ENCODE peak calls at places on chromosomes 6 and 20, in seven cellular contexts. L, U, I, F, G, H and T are unnamed samples.
A peak's percentile ranks its signal among the peaks of the same experiment; 100 is the strongest.

GRCh38 chr6:100376103-100376502 is 88.6 kb downstream of the SIM1 start:
- DNase-seq in L (no peak), U (no peak), I (no peak), F (no peak), G (no peak), H (no peak), T (no peak)

GRCh38 chr6:138522611-138523010 is 23.3 kb upstream of the NHSL1 start:
- DNase-seq in L (no peak), U (no peak), I (no peak), F (no peak), G (no peak), H (no peak), T (no peak)

GRCh38 chr6:146957443-146957842 is 246.8 kb upstream of the STXBP5 start:
- DNase-seq in L (no peak), U (no peak), I (no peak), F (no peak), G (no peak), H (no peak), T (no peak)

GRCh38 chr20:36917943-36918342 is 33.6 kb downstream of the SAMHD1 start:
- DNase-seq in L (no peak), U (no peak), I (no peak), F (no peak), G (peak; percentile 21), H (no peak), T (no peak)

GRCh38 chr6:5782783-5783567 is 223.8 kb downstream of the NRN1 start:
- DNase-seq in L (no peak), U (no peak), I (no peak), F (no peak), G (no peak), H (no peak), T (no peak)

GRCh38 chr6:26545617-26546016 is 7.5 kb downstream of the HMGN4 start:
- DNase-seq in L (no peak), U (no peak), I (no peak), F (no peak), G (no peak), H (no peak), T (no peak)

GRCh38 chr6:7624781-7625710 is 35.0 kb downstream of the SNRNP48 start:
- DNase-seq in L (no peak), U (peak; percentile 15), I (no peak), F (no peak), G (no peak), H (no peak), T (no peak)

GRCh38 chr6:166286831-166287271 is 21.3 kb downstream of the PRR18 start:
- DNase-seq in L (no peak), U (no peak), I (no peak), F (no peak), G (no peak), H (no peak), T (no peak)

GRCh38 chr6:162960674-162961457 is 233.1 kb downstream of the PACRG start:
- DNase-seq in L (no peak), U (no peak), I (no peak), F (no peak), G (no peak), H (no peak), T (no peak)

GRCh38 chr6:127148511-127148910 is 30.0 kb downstream of the RSPO3 start:
- DNase-seq in L (no peak), U (no peak), I (no peak), F (no peak), G (no peak), H (no peak), T (no peak)

GRCh38 chr6:119495230-119495683 is 145.7 kb upstream of the MAN1A1 start:
- DNase-seq in L (no peak), U (no peak), I (no peak), F (no peak), G (no peak), H (no peak), T (no peak)

GRCh38 chr6:119296036-119297035 is 53.2 kb downstream of the MAN1A1 start:
- DNase-seq in L (no peak), U (peak; percentile 44), I (no peak), F (no peak), G (no peak), H (no peak), T (no peak)

GRCh38 chr20:24732076-24732475 is 217.0 kb upstream of the CST7 start:
- DNase-seq in L (no peak), U (no peak), I (no peak), F (no peak), G (no peak), H (no peak), T (no peak)

GRCh38 chr6:18293192-18293904 is 29.0 kb upstream of the DEK start:
- DNase-seq in L (no peak), U (no peak), I (no peak), F (no peak), G (peak; percentile 14), H (no peak), T (no peak)

GRCh38 chr6:72984981-72985665 is 240.2 kb downstream of the KHDC1L start:
- DNase-seq in L (no peak), U (no peak), I (no peak), F (no peak), G (no peak), H (no peak), T (no peak)

GRCh38 chr6:106910999-106911949 is 63.3 kb downstream of the CD24 start:
- DNase-seq in L (no peak), U (no peak), I (no peak), F (no peak), G (no peak), H (no peak), T (no peak)

GRCh38 chr6:103872683-103873082 is 987.0 kb downstream of the HACE1 start:
- DNase-seq in L (no peak), U (no peak), I (no peak), F (no peak), G (no peak), H (no peak), T (no peak)

GRCh38 chr20:56465997-56466396 is 2.4 kb upstream of the RTF2 start:
- DNase-seq in L (no peak), U (no peak), I (no peak), F (no peak), G (no peak), H (peak; percentile 14), T (no peak)

GRCh38 chr6:87932361-87932760 is 115.3 kb upstream of the SPACA1 start:
- DNase-seq in L (no peak), U (no peak), I (no peak), F (no peak), G (no peak), H (no peak), T (no peak)

GRCh38 chr6:170366248-170366960 is 59.8 kb downstream of the FAM120B start:
- DNase-seq in L (no peak), U (no peak), I (no peak), F (no peak), G (no peak), H (no peak), T (no peak)

GRCh38 chr6:139430897-139431601 is 56.6 kb upstream of the CITED2 start:
- DNase-seq in L (no peak), U (peak; percentile 10), I (no peak), F (no peak), G (peak; percentile 36), H (no peak), T (no peak)

GRCh38 chr6:26196846-26197683 is 109.8 kb downstream of the HFE start:
- DNase-seq in L (no peak), U (peak; percentile 93), I (peak; percentile 81), F (no peak), G (peak; percentile 97), H (peak; percentile 73), T (peak; percentile 44)

GRCh38 chr6:142570221-142570671 is 268.4 kb downstream of the ADGRG6 start:
- DNase-seq in L (no peak), U (no peak), I (peak; percentile 48), F (no peak), G (peak; percentile 54), H (no peak), T (no peak)

GRCh38 chr20:8151371-8151770 is 19.3 kb downstream of the PLCB1 start:
- DNase-seq in L (no peak), U (no peak), I (no peak), F (no peak), G (no peak), H (no peak), T (no peak)

GRCh38 chr6:4059115-4059777 is 19.7 kb downstream of the FAM217A start:
- DNase-seq in L (no peak), U (no peak), I (peak; percentile 71), F (peak; percentile 21), G (peak; percentile 74), H (no peak), T (no peak)

GRCh38 chr6:48664850-48665249 is 553.9 kb upstream of the PTCHD4 start:
- DNase-seq in L (no peak), U (no peak), I (peak; percentile 1), F (no peak), G (peak; percentile 26), H (no peak), T (no peak)

GRCh38 chr6:127343753-127344659 is 597 bp upstream of the ECHDC1 start:
- DNase-seq in L (no peak), U (peak; percentile 52), I (peak; percentile 14), F (no peak), G (peak; percentile 60), H (no peak), T (no peak)

GRCh38 chr6:1575213-1576041 is 34.3 kb upstream of the FOXC1 start:
- DNase-seq in L (no peak), U (no peak), I (peak; percentile 39), F (no peak), G (peak; percentile 47), H (no peak), T (no peak)

GRCh38 chr20:48523191-48523757 is 304.5 kb downstream of the PREX1 start:
- DNase-seq in L (no peak), U (no peak), I (peak; percentile 19), F (no peak), G (peak; percentile 54), H (no peak), T (no peak)

GRCh38 chr6:13117561-13117960 is 210.8 kb downstream of the TBC1D7 start:
- DNase-seq in L (no peak), U (no peak), I (no peak), F (no peak), G (no peak), H (no peak), T (no peak)

GRCh38 chr6:40378071-40378724 is 209.0 kb downstream of the LRFN2 start:
- DNase-seq in L (no peak), U (no peak), I (no peak), F (no peak), G (no peak), H (no peak), T (no peak)

GRCh38 chr6:147201885-147202515 is 2.2 kb upstream of the STXBP5 start:
- DNase-seq in L (no peak), U (peak; percentile 77), I (no peak), F (no peak), G (peak; percentile 37), H (peak; percentile 17), T (no peak)

GRCh38 chr20:15812696-15813095 is 760.6 kb downstream of the KIF16B start:
- DNase-seq in L (no peak), U (no peak), I (no peak), F (no peak), G (no peak), H (no peak), T (no peak)

GRCh38 chr20:37158248-37158647 is 20.9 kb upstream of the RPN2 start:
- DNase-seq in L (no peak), U (no peak), I (no peak), F (no peak), G (no peak), H (no peak), T (no peak)

GRCh38 chr20:5945963-5946362 is 4.4 kb downstream of the TRMT6 start:
- DNase-seq in L (no peak), U (no peak), I (peak; percentile 88), F (no peak), G (peak; percentile 83), H (no peak), T (no peak)

GRCh38 chr6:160513836-160514235 is 150.2 kb downstream of the LPA start:
- DNase-seq in L (no peak), U (no peak), I (no peak), F (no peak), G (peak; percentile 8), H (no peak), T (no peak)

GRCh38 chr6:130933712-130934200 is 106.5 kb downstream of the SMLR1 start:
- DNase-seq in L (no peak), U (peak; percentile 45), I (no peak), F (no peak), G (peak; percentile 38), H (no peak), T (no peak)

GRCh38 chr20:38260378-38261053 is at the start of gene KIAA1755:
- DNase-seq in L (no peak), U (no peak), I (no peak), F (no peak), G (no peak), H (no peak), T (no peak)